ENCODE peak calls at places on chromosomes 2 and 18, in five cellular contexts. V is left ventricle myocardium inferior; F is activated CD8-positive, alpha-beta memory T cell treated with anti-CD3 and anti-CD28 coated beads for 1 hour; R is NCI-H748 treated with DMSO at 0.1 percent for 48 hours; G is frontal cortex. U is an unnamed sample.

GRCh38 chr2:67667054-67667908 is 270.1 kb downstream of the ETAA1 start:
- DNase-seq in V (no peak), F (no peak), R (no peak), G (no peak), U (no peak)

GRCh38 chr2:1004398-1004797 is 53.7 kb downstream of the SNTG2 start:
- DNase-seq in V (no peak), F (no peak), R (no peak), G (no peak), U (no peak)

GRCh38 chr2:158043181-158043948 is 58.3 kb upstream of the UPP2 start:
- DNase-seq in V (no peak), F (no peak), R (no peak), G (no peak), U (no peak)

GRCh38 chr2:56464613-56465012 is 280.8 kb downstream of the CCDC85A start:
- DNase-seq in V (no peak), F (no peak), R (no peak), G (no peak), U (no peak)

GRCh38 chr2:15313657-15314056 is 247.5 kb downstream of the NBAS start:
- DNase-seq in V (no peak), F (no peak), R (no peak), G (no peak), U (no peak)

GRCh38 chr2:120396519-120397361 is 50.8 kb downstream of the INHBB start:
- DNase-seq in V (no peak), F (no peak), R (no peak), G (no peak), U (no peak)

GRCh38 chr2:26759845-26760244 is 4.2 kb upstream of the SLC35F6 start:
- DNase-seq in V (no peak), F (no peak), R (no peak), G (no peak), U (no peak)

GRCh38 chr2:230933521-230934180 is 8.6 kb upstream of the GPR55 start:
- DNase-seq in V (no peak), F (no peak), R (no peak), G (no peak), U (no peak)

GRCh38 chr2:140786585-140786984 is 1344.2 kb downstream of the LRP1B start:
- DNase-seq in V (no peak), F (no peak), R (peak; percentile 59), G (no peak), U (no peak)

GRCh38 chr2:9211496-9211895 is 4.9 kb downstream of the ASAP2 start:
- DNase-seq in V (peak; percentile 66), F (no peak), R (no peak), G (no peak), U (no peak)

GRCh38 chr2:25159947-25160346 is 8.4 kb downstream of the POMC start:
- DNase-seq in V (no peak), F (no peak), R (no peak), G (no peak), U (no peak)

GRCh38 chr2:12457831-12458230 is 258.9 kb upstream of the TRIB2 start:
- DNase-seq in V (no peak), F (no peak), R (no peak), G (no peak), U (no peak)

GRCh38 chr18:44700652-44701051 is 20.0 kb downstream of the SETBP1 start:
- DNase-seq in V (no peak), F (no peak), R (no peak), G (no peak), U (no peak)

GRCh38 chr2:157261199-157261782 is 3.8 kb downstream of the GALNT5 start:
- DNase-seq in V (no peak), F (no peak), R (peak; percentile 61), G (no peak), U (no peak)

GRCh38 chr2:198930170-198930569 is 527.6 kb downstream of the SATB2 start:
- DNase-seq in V (no peak), F (no peak), R (no peak), G (no peak), U (no peak)

GRCh38 chr2:68772109-68772508 is 37.5 kb downstream of the ARHGAP25 start:
- DNase-seq in V (no peak), F (no peak), R (no peak), G (no peak), U (no peak)

GRCh38 chr2:32357545-32358482 is 991 bp downstream of the BIRC6 start:
- DNase-seq in V (peak; percentile 32), F (no peak), R (no peak), G (peak; percentile 49), U (peak; percentile 38)

GRCh38 chr2:212177724-212178123 is 360.9 kb downstream of the ERBB4 start:
- DNase-seq in V (no peak), F (no peak), R (peak; percentile 26), G (no peak), U (no peak)

GRCh38 chr2:142165790-142166189 is 35.0 kb upstream of the LRP1B start:
- DNase-seq in V (no peak), F (no peak), R (peak; percentile 15), G (no peak), U (no peak)

GRCh38 chr2:114252713-114253112 is 189.7 kb upstream of the DPP10 start:
- DNase-seq in V (no peak), F (no peak), R (no peak), G (no peak), U (no peak)

GRCh38 chr18:69717586-69717985 is 230.1 kb downstream of the CD226 start:
- DNase-seq in V (no peak), F (no peak), R (no peak), G (no peak), U (no peak)

GRCh38 chr2:55581875-55582547 is 35.4 kb downstream of the PPP4R3B start:
- DNase-seq in V (no peak), F (no peak), R (no peak), G (no peak), U (no peak)

GRCh38 chr2:241798631-241799521 is 10.1 kb upstream of the NEU4 start:
- DNase-seq in V (peak; percentile 11), F (no peak), R (no peak), G (peak; percentile 12), U (no peak)

GRCh38 chr2:229300814-229301213 is 29.7 kb upstream of the PID1 start:
- DNase-seq in V (no peak), F (no peak), R (no peak), G (no peak), U (no peak)

GRCh38 chr2:195664528-195664927 is 7.5 kb downstream of the SLC39A10 start:
- DNase-seq in V (no peak), F (no peak), R (peak; percentile 10), G (no peak), U (no peak)

GRCh38 chr2:215536476-215536875 is 100.6 kb upstream of the FN1 start:
- DNase-seq in V (no peak), F (no peak), R (no peak), G (no peak), U (no peak)

GRCh38 chr2:38074775-38075435 is 1.0 kb downstream of the CYP1B1 start:
- DNase-seq in V (peak; percentile 42), F (no peak), R (no peak), G (no peak), U (no peak)

GRCh38 chr2:147198651-147199171 is 646.1 kb upstream of the ACVR2A start:
- DNase-seq in V (no peak), F (no peak), R (no peak), G (no peak), U (no peak)

GRCh38 chr18:36608107-36608506 is 220.7 kb downstream of the TPGS2 start:
- DNase-seq in V (no peak), F (no peak), R (no peak), G (no peak), U (no peak)

GRCh38 chr2:200452377-200452776 is 57.5 kb downstream of the KCTD18 start:
- DNase-seq in V (no peak), F (no peak), R (no peak), G (no peak), U (no peak)

GRCh38 chr2:112026509-112026908 is 28.6 kb upstream of the TMEM87B start:
- DNase-seq in V (no peak), F (no peak), R (no peak), G (no peak), U (no peak)

GRCh38 chr2:201618744-201619654 is 24.3 kb downstream of the TMEM237 start:
- DNase-seq in V (peak; percentile 83), F (no peak), R (peak; percentile 30), G (peak; percentile 34), U (peak; percentile 2)

GRCh38 chr2:203551653-203552250 is 16.7 kb upstream of the RAPH1 start:
- DNase-seq in V (no peak), F (no peak), R (no peak), G (no peak), U (no peak)

GRCh38 chr2:26644188-26644835 is 3.1 kb upstream of the CIB4 start:
- DNase-seq in V (no peak), F (no peak), R (no peak), G (no peak), U (no peak)

GRCh38 chr18:51051105-51051712 is 21.2 kb downstream of the SMAD4 start:
- DNase-seq in V (no peak), F (no peak), R (peak; percentile 20), G (no peak), U (no peak)